ENCODE peak calls at places on chromosomes 2 and 18, in eight cellular contexts. I, A, H, L, G, V, Y and R are unnamed samples.

GRCh38 chr2:236748801-236749200 is 179.2 kb downstream of the ACKR3 start:
- DNase-seq in G (no peak), A (no peak), H (no peak), V (no peak), L (no peak), Y (peak), I (peak), R (no peak)

GRCh38 chr2:135870571-135870970 is 5.7 kb downstream of the MCM6 start:
- DNase-seq in V (no peak), I (no peak), H (no peak), Y (no peak), L (no peak), A (no peak), G (no peak), R (no peak)

GRCh38 chr2:65436169-65436824 is 3.9 kb upstream of the SPRED2 start:
- DNase-seq in V (peak), I (peak), L (peak), G (peak), A (peak), Y (peak), H (peak), R (peak)

GRCh38 chr2:173966274-173967098 is 1.3 kb upstream of the SP3 start:
- DNase-seq in V (no peak), G (no peak), L (no peak), I (no peak), A (peak), Y (no peak), H (no peak), R (no peak)

GRCh38 chr2:156456616-156457015 is 20.4 kb downstream of the GPD2 start:
- DNase-seq in H (no peak), A (no peak), I (no peak), Y (no peak), G (no peak), L (peak), V (no peak), R (no peak)

GRCh38 chr2:20641123-20641985 is 9.5 kb downstream of the HS1BP3 start:
- DNase-seq in V (peak), Y (peak), G (no peak), A (peak), L (peak), I (no peak), H (no peak), R (no peak)

GRCh38 chr2:239881031-239881471 is 144.1 kb downstream of the NDUFA10 start:
- DNase-seq in Y (no peak), G (no peak), I (no peak), A (no peak), H (peak), V (no peak), L (no peak), R (no peak)

GRCh38 chr2:190684941-190685340 is 36.1 kb downstream of the NAB1 start:
- DNase-seq in I (no peak), G (no peak), V (no peak), A (no peak), H (no peak), Y (no peak), L (no peak), R (no peak)

GRCh38 chr2:186457908-186458307 is 28.2 kb upstream of the ZC3H15 start:
- DNase-seq in L (no peak), I (no peak), Y (no peak), A (no peak), H (no peak), G (no peak), V (no peak), R (no peak)

GRCh38 chr2:186456941-186457340 is 29.1 kb upstream of the ZC3H15 start:
- DNase-seq in A (no peak), I (peak), H (no peak), Y (peak), G (no peak), L (peak), V (peak), R (no peak)

GRCh38 chr2:186455613-186456012 is 30.4 kb upstream of the ZC3H15 start:
- DNase-seq in H (no peak), A (no peak), I (no peak), Y (no peak), V (no peak), L (no peak), G (no peak), R (no peak)

GRCh38 chr2:186460465-186460864 is 25.6 kb upstream of the ZC3H15 start:
- DNase-seq in L (peak), Y (peak), G (peak), H (no peak), A (peak), I (peak), V (no peak), R (no peak)

DNA sequence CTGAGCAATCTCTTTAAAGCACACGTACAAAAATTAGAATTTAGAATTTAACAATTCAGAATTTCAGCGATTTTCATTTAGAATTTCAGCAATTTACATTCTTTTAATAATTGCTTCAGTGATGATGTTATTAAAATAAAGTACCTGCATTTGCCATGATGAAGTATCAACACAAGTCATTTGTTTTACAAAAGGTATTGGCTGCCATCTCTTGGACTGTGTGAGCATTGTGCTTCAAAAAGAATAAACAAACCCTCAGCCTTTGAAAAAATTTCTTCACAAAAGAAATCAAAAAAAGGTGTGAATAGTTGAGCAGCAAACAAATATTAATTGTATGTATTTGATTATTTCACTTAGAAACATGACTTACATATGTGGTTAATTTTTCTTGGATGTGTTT is 27.1 kb upstream of the ZC3H15 start:
- DNase-seq in G (peak), L (peak), H (no peak), A (peak), Y (peak), V (peak), I (peak), R (no peak)
- TF ChIP-seq CTCF in G (peak), L (peak), H (no peak), A (peak), Y (peak), V (peak), I (peak), R (no peak)

GRCh38 chr2:101274142-101274541 is 21.5 kb downstream of the CNOT11 start:
- DNase-seq in A (no peak), V (no peak), L (no peak), I (no peak), H (no peak), G (no peak), Y (no peak), R (no peak)
- TF ChIP-seq CTCF in A (no peak), V (no peak), L (no peak), I (no peak), H (no peak), G (no peak), Y (no peak), R (no peak)

GRCh38 chr2:180006781-180007579 is at the start of gene CWC22:
- DNase-seq in A (peak), L (peak), V (peak), H (peak), I (peak), G (peak), Y (peak), R (peak)
- TF ChIP-seq CTCF in A (no peak), L (no peak), V (no peak), H (no peak), I (no peak), G (no peak), Y (no peak), R (no peak)

GRCh38 chr2:143435112-143435511 is 305.9 kb downstream of the ARHGAP15 start:
- DNase-seq in L (no peak), H (no peak), G (no peak), I (peak), Y (peak), V (no peak), A (no peak), R (no peak)
- TF ChIP-seq CTCF in L (no peak), H (no peak), G (no peak), I (no peak), Y (no peak), V (no peak), A (no peak), R (no peak)

DNA sequence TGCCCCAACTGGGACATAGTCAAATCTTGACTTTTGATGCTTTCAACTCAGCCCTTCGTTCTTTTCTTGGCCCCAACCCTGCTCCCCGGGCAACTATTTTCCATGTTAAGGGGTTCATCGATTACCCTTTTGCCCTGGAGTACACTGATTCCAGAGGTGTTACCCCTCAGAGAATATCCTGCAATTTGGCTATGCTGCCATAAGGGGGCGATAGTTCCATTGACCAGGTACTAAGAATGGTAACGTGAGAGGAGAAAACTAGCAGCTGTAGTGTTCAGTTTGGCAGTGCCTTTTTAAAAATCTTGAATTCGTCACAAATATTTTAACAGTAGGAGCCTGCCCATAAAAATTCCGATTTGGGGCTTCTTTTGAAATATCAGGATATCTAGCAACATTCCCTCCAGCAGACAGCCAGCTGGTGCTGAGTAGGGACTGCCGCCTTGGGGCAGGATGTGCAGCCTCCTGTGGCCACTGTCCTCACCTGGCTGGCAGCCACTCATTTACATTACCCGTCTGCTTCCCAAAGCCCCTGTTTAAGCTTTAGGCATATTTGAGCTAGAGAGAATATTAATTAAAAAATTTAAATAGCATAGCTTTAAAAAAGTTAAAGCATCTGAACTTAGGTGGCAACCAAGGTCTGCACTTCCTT is 146.3 kb upstream of the SKOR2 start:
- DNase-seq in Y (no peak), H (no peak), I (no peak), A (peak), G (peak), V (no peak), L (peak), R (no peak)
- TF ChIP-seq CTCF in Y (no peak), H (peak), I (no peak), A (peak), G (peak), V (peak), L (peak), R (no peak)

GRCh38 chr2:112216158-112216557 is 38.7 kb downstream of the ZC3H8 start:
- DNase-seq in L (peak), A (peak), Y (peak), H (no peak), G (no peak), I (peak), V (peak), R (no peak)
- TF ChIP-seq CTCF in L (peak), A (peak), Y (peak), H (no peak), G (no peak), I (peak), V (peak), R (no peak)

DNA sequence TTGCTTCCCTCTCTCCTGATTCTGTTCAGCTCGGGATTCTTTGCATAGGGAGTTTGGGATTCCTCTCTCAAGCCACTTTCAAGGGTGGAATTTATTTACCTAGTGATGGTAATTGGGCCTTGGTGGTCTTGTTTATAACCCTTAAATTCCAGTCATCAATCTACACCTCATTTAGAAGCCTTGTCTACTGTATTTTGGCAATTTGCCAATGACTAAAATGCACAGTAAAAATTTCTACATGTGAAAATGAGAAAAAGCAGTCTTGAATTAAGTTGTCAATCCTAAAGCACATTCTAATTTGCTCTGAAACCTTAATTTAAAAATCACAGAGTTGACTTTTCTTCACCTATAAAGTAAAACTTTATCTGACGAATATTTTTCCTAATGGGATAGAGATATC is 749.2 kb upstream of the CRIM1 start:
- DNase-seq in G (no peak), A (no peak), Y (no peak), L (no peak), I (no peak), V (no peak), H (no peak), R (no peak)
- TF ChIP-seq CTCF in G (no peak), A (no peak), Y (no peak), L (no peak), I (no peak), V (no peak), H (no peak), R (no peak)

GRCh38 chr18:8142932-8143331 is 466.3 kb upstream of the RAB12 start:
- DNase-seq in Y (peak), I (no peak), G (no peak), H (no peak), A (no peak), V (no peak), L (no peak), R (no peak)

GRCh38 chr18:8140841-8141501 is 468.3 kb upstream of the RAB12 start:
- DNase-seq in G (no peak), Y (peak), L (peak), I (peak), H (no peak), V (peak), A (peak), R (no peak)

GRCh38 chr18:8139971-8140406 is 469.2 kb upstream of the RAB12 start:
- DNase-seq in G (no peak), Y (peak), L (peak), I (peak), V (no peak), A (no peak), H (no peak), R (no peak)

GRCh38 chr18:8142131-8142711 is 467.0 kb upstream of the RAB12 start:
- DNase-seq in V (peak), I (peak), A (no peak), H (no peak), L (peak), Y (peak), G (no peak), R (no peak)

DNA sequence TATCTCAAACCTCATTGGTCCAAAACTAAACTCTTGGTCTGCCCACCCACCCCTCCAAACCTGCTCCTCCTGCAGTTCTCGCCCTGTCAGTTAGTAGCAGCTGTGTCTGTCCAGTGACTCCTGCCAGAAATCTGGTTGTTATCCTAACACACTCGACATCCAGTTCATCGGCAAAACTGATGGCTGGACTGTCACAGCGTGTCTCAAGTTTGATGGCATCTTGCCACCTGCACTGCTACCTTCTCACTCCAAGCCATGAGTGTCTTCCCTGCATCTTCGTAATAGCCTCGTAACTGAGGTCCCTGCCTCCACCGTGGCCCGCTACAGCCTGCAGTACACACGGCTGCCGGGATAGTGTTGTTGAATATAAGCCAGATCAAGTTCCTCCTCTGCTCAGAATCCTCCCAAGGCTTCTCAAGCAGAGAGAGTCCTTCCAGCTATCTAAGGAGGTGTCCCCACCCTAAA is 470.1 kb upstream of the RAB12 start:
- DNase-seq in Y (no peak), A (no peak), V (no peak), L (peak), G (no peak), I (peak), H (no peak), R (no peak)
- TF ChIP-seq CTCF in Y (no peak), A (no peak), V (no peak), L (no peak), G (no peak), I (no peak), H (no peak), R (no peak)